ENCODE peak calls at places on chromosomes 1 and 21, in eight cellular contexts. W is AG09319; T is smooth muscle cell of the brain vasculature; U is HEK293T; E is stimulated activated CD4-positive, alpha-beta T cell treated with anti-CD3 and anti-CD28 coated beads, Interleukin-2, amount 100 ng/mL, for 48 hours; Q is heart left ventricle; A is A673; F is C1 segment of cervical spinal cord. I is an unnamed sample.

GRCh38 chr1:17128361-17128760 is 9.1 kb upstream of the PADI2 start:
- DNase-seq in W (peak; percentile 59), T (peak; percentile 21), U (no peak), E (no peak), Q (no peak), A (peak; percentile 96), F (no peak), I (peak; percentile 64)

GRCh38 chr1:220769205-220769604 is 17.5 kb upstream of the MTARC1 start:
- DNase-seq in W (no peak), T (no peak), U (no peak), E (no peak), Q (no peak), A (no peak), F (no peak), I (no peak)

GRCh38 chr1:41404308-41404755 is 43.1 kb downstream of the FOXO6 start:
- DNase-seq in W (no peak), T (no peak), U (no peak), E (no peak), Q (no peak), A (peak; percentile 71), F (no peak), I (no peak)

GRCh38 chr1:1436634-1437032 is 1.1 kb downstream of the VWA1 start:
- DNase-seq in W (no peak), T (no peak), U (peak; percentile 4), E (no peak), Q (no peak), A (no peak), F (no peak), I (peak; percentile 9)

GRCh38 chr1:183711691-183712401 is 58.7 kb upstream of the APOBEC4 start:
- DNase-seq in W (peak; percentile 44), T (peak; percentile 33), U (no peak), E (no peak), Q (peak; percentile 43), A (peak; percentile 72), F (no peak), I (no peak)

GRCh38 chr1:84363019-84363418 is 35.3 kb upstream of the DNASE2B start:
- DNase-seq in W (no peak), T (no peak), U (no peak), E (no peak), Q (no peak), A (no peak), F (no peak), I (no peak)

GRCh38 chr1:244945109-244945671 is 80.8 kb upstream of the HNRNPU start:
- DNase-seq in W (no peak), T (no peak), U (no peak), E (no peak), Q (no peak), A (no peak), F (no peak), I (no peak)

GRCh38 chr1:59674605-59675004 is 140.1 kb upstream of the HOOK1 start:
- DNase-seq in W (no peak), T (no peak), U (no peak), E (no peak), Q (peak; percentile 29), A (peak; percentile 14), F (no peak), I (no peak)

GRCh38 chr1:109928591-109929111 is 18.0 kb downstream of the CSF1 start:
- DNase-seq in W (no peak), T (peak; percentile 52), U (no peak), E (no peak), Q (peak; percentile 66), A (no peak), F (no peak), I (no peak)

GRCh38 chr21:31922881-31923280 is 50.1 kb downstream of the HUNK start:
- DNase-seq in W (no peak), T (no peak), U (no peak), E (no peak), Q (no peak), A (no peak), F (no peak), I (no peak)

GRCh38 chr1:40760984-40761383 is 22.6 kb upstream of the KCNQ4 start:
- DNase-seq in W (no peak), T (no peak), U (no peak), E (no peak), Q (no peak), A (no peak), F (no peak), I (no peak)

GRCh38 chr1:175188936-175189335 is 3.6 kb downstream of the KIAA0040 start:
- DNase-seq in W (no peak), T (no peak), U (no peak), E (peak; percentile 44), Q (peak; percentile 37), A (no peak), F (no peak), I (peak; percentile 72)

GRCh38 chr1:27298632-27299384 is 23.2 kb upstream of the TMEM222 start:
- DNase-seq in W (no peak), T (no peak), U (no peak), E (no peak), Q (no peak), A (no peak), F (peak; percentile 12), I (no peak)

GRCh38 chr1:161676958-161677689 is 14.2 kb downstream of the FCGR2B start:
- DNase-seq in W (no peak), T (no peak), U (peak; percentile 9), E (no peak), Q (no peak), A (no peak), F (no peak), I (no peak)

GRCh38 chr1:47738560-47739182 is 258.5 kb downstream of the TRABD2B start:
- DNase-seq in W (no peak), T (peak; percentile 21), U (peak; percentile 76), E (no peak), Q (peak; percentile 55), A (peak; percentile 61), F (peak; percentile 21), I (no peak)

GRCh38 chr21:14889080-14889805 is 175.6 kb downstream of the NRIP1 start:
- DNase-seq in W (no peak), T (peak; percentile 45), U (no peak), E (no peak), Q (no peak), A (no peak), F (no peak), I (no peak)

GRCh38 chr1:19453843-19454242 is 31.5 kb downstream of the CAPZB start:
- DNase-seq in W (no peak), T (no peak), U (no peak), E (no peak), Q (no peak), A (peak; percentile 29), F (no peak), I (no peak)

GRCh38 chr1:31936278-31936965 is 1.7 kb downstream of the PTP4A2 start:
- DNase-seq in W (no peak), T (no peak), U (no peak), E (no peak), Q (no peak), A (no peak), F (no peak), I (no peak)

GRCh38 chr1:68128820-68129219 is 78.4 kb upstream of the DIRAS3 start:
- DNase-seq in W (no peak), T (no peak), U (no peak), E (no peak), Q (no peak), A (no peak), F (no peak), I (no peak)

GRCh38 chr1:176643536-176643935 is 180.6 kb downstream of the PAPPA2 start:
- DNase-seq in W (no peak), T (no peak), U (no peak), E (no peak), Q (no peak), A (no peak), F (no peak), I (no peak)

GRCh38 chr1:215497516-215497915 is 69.6 kb upstream of the KCTD3 start:
- DNase-seq in W (no peak), T (no peak), U (no peak), E (no peak), Q (no peak), A (no peak), F (no peak), I (no peak)

GRCh38 chr1:82722608-82723007 is 921.9 kb downstream of the ADGRL2 start:
- DNase-seq in W (no peak), T (no peak), U (no peak), E (no peak), Q (no peak), A (no peak), F (no peak), I (no peak)

GRCh38 chr1:80392529-80392928 is 1386.0 kb upstream of the ADGRL4 start:
- DNase-seq in W (no peak), T (no peak), U (no peak), E (no peak), Q (no peak), A (no peak), F (no peak), I (no peak)

GRCh38 chr1:62245201-62245600 is 50.6 kb downstream of the L1TD1 start:
- DNase-seq in W (no peak), T (no peak), U (no peak), E (no peak), Q (no peak), A (no peak), F (no peak), I (no peak)

GRCh38 chr1:21361506-21361905 is 71.2 kb upstream of the ECE1 start:
- DNase-seq in W (no peak), T (no peak), U (no peak), E (no peak), Q (no peak), A (no peak), F (peak; percentile 42), I (no peak)

GRCh38 chr1:109927908-109928307 is 17.3 kb downstream of the CSF1 start:
- DNase-seq in W (no peak), T (peak; percentile 89), U (no peak), E (no peak), Q (peak; percentile 83), A (no peak), F (peak; percentile 73), I (no peak)

GRCh38 chr1:40899230-40899870 is 37.2 kb upstream of the CITED4 start:
- DNase-seq in W (no peak), T (no peak), U (no peak), E (no peak), Q (no peak), A (no peak), F (no peak), I (no peak)

GRCh38 chr1:51417496-51418383 is 87.4 kb upstream of the TTC39A start:
- DNase-seq in W (no peak), T (no peak), U (no peak), E (no peak), Q (no peak), A (no peak), F (no peak), I (no peak)

GRCh38 chr1:71660417-71660816 is 579.6 kb upstream of the ZRANB2 start:
- DNase-seq in W (peak; percentile 39), T (no peak), U (no peak), E (no peak), Q (no peak), A (no peak), F (no peak), I (no peak)

GRCh38 chr1:18160290-18160942 is 52.8 kb downstream of the IGSF21 start:
- DNase-seq in W (no peak), T (no peak), U (no peak), E (no peak), Q (peak; percentile 56), A (no peak), F (peak; percentile 42), I (no peak)

GRCh38 chr1:234770924-234771540 is 161.1 kb upstream of the IRF2BP2 start:
- DNase-seq in W (no peak), T (no peak), U (no peak), E (no peak), Q (no peak), A (no peak), F (no peak), I (no peak)

GRCh38 chr1:201916649-201917249 is 28.1 kb downstream of the SHISA4 start:
- DNase-seq in W (peak; percentile 67), T (peak; percentile 91), U (peak; percentile 58), E (no peak), Q (no peak), A (no peak), F (no peak), I (no peak)

GRCh38 chr1:90835172-90835660 is 118.1 kb upstream of the BARHL2 start:
- DNase-seq in W (no peak), T (no peak), U (no peak), E (no peak), Q (no peak), A (no peak), F (no peak), I (no peak)

GRCh38 chr1:24849653-24850295 is 80.3 kb downstream of the RUNX3 start:
- DNase-seq in W (no peak), T (no peak), U (no peak), E (no peak), Q (no peak), A (peak; percentile 49), F (no peak), I (no peak)